ENCODE peak calls at places on chromosomes 11 and 22, in eight cellular contexts. P is MM.1S, Q is HCT116, U is PC-3, G is SK-N-SH, H is GM23338, Y is GM23248, R is hepatocyte. B is an unnamed sample.

GRCh38 chr22:22243033-22243680 is 1.4 kb upstream of the VPREB1 start:
- DNase-seq in P (no peak), Q (no peak), U (no peak), G (no peak), H (no peak), Y (no peak), R (no peak), B (no peak)

GRCh38 chr11:83156150-83156995 is 558 bp upstream of the PCF11 start:
- DNase-seq in P (peak), Q (peak), U (peak), G (peak), H (peak), Y (peak), R (peak), B (peak)

GRCh38 chr22:19291218-19291579 is 320 bp downstream of the CLTCL1 start:
- DNase-seq in P (no peak), Q (no peak), U (no peak), G (peak), H (peak), Y (peak), R (peak), B (peak)

GRCh38 chr22:31049815-31050420 is 31.2 kb upstream of the SMTN start:
- DNase-seq in P (no peak), Q (no peak), U (no peak), G (no peak), H (no peak), Y (no peak), R (no peak), B (no peak)

GRCh38 chr22:50729391-50730012 is 8.5 kb upstream of the ACR start:
- DNase-seq in P (peak), Q (no peak), U (no peak), G (no peak), H (peak), Y (no peak), R (no peak), B (no peak)

GRCh38 chr11:105357764-105358163 is 218.2 kb upstream of the CARD18 start:
- DNase-seq in P (no peak), Q (no peak), U (peak), G (no peak), H (no peak), Y (peak), R (peak), B (no peak)

GRCh38 chr11:122242731-122243130 is 126.7 kb upstream of the BLID start:
- DNase-seq in P (no peak), Q (no peak), U (no peak), G (no peak), H (no peak), Y (no peak), R (no peak), B (no peak)

GRCh38 chr11:44964526-44965209 is 14.0 kb upstream of the TP53I11 start:
- DNase-seq in P (no peak), Q (no peak), U (no peak), G (no peak), H (peak), Y (no peak), R (no peak), B (peak)

GRCh38 chr22:28936200-28936599 is 52.8 kb downstream of the ZNRF3 start:
- DNase-seq in P (no peak), Q (no peak), U (no peak), G (no peak), H (no peak), Y (no peak), R (no peak), B (no peak)

GRCh38 chr22:44163536-44163935 is 17.2 kb upstream of the PARVG start:
- DNase-seq in P (no peak), Q (no peak), U (no peak), G (no peak), H (no peak), Y (no peak), R (no peak), B (no peak)

GRCh38 chr22:19691721-19692341 is 22.5 kb upstream of the SEPTIN5 start:
- DNase-seq in P (no peak), Q (peak), U (peak), G (no peak), H (peak), Y (peak), R (peak), B (peak)

GRCh38 chr11:101061606-101062005 is 68.0 kb downstream of the PGR start:
- DNase-seq in P (no peak), Q (no peak), U (no peak), G (no peak), H (no peak), Y (no peak), R (no peak), B (no peak)

GRCh38 chr11:73783483-73784020 is 4.1 kb upstream of the MRPL48 start:
- DNase-seq in P (no peak), Q (no peak), U (no peak), G (no peak), H (no peak), Y (no peak), R (no peak), B (no peak)

GRCh38 chr11:64357446-64357845 is 1.5 kb upstream of the RPS6KA4 start:
- DNase-seq in P (no peak), Q (no peak), U (no peak), G (peak), H (no peak), Y (no peak), R (no peak), B (no peak)

GRCh38 chr11:64353101-64353738 is 5.7 kb upstream of the RPS6KA4 start:
- DNase-seq in P (no peak), Q (no peak), U (no peak), G (no peak), H (no peak), Y (no peak), R (peak), B (no peak)

GRCh38 chr11:64353761-64354506 is 5.0 kb upstream of the RPS6KA4 start:
- DNase-seq in P (no peak), Q (no peak), U (no peak), G (peak), H (no peak), Y (no peak), R (peak), B (no peak)

GRCh38 chr11:64356498-64357411 is 2.2 kb upstream of the RPS6KA4 start:
- DNase-seq in P (no peak), Q (peak), U (peak), G (peak), H (peak), Y (peak), R (peak), B (peak)

GRCh38 chr11:64355078-64355940 is 3.7 kb upstream of the RPS6KA4 start:
- DNase-seq in P (no peak), Q (peak), U (peak), G (peak), H (peak), Y (peak), R (peak), B (peak)
- TF ChIP-seq EZH2phosphoT487 in P (no peak), Q (no peak), U (no peak), G (no peak), H (no peak), Y (no peak), R (no peak), B (no peak)

GRCh38 chr11:32328392-32328791 is 106.9 kb downstream of the WT1 start:
- DNase-seq in P (no peak), Q (no peak), U (no peak), G (no peak), H (no peak), Y (no peak), R (no peak), B (no peak)
- TF ChIP-seq EZH2phosphoT487 in P (no peak), Q (no peak), U (no peak), G (no peak), H (no peak), Y (no peak), R (no peak), B (no peak)

DNA sequence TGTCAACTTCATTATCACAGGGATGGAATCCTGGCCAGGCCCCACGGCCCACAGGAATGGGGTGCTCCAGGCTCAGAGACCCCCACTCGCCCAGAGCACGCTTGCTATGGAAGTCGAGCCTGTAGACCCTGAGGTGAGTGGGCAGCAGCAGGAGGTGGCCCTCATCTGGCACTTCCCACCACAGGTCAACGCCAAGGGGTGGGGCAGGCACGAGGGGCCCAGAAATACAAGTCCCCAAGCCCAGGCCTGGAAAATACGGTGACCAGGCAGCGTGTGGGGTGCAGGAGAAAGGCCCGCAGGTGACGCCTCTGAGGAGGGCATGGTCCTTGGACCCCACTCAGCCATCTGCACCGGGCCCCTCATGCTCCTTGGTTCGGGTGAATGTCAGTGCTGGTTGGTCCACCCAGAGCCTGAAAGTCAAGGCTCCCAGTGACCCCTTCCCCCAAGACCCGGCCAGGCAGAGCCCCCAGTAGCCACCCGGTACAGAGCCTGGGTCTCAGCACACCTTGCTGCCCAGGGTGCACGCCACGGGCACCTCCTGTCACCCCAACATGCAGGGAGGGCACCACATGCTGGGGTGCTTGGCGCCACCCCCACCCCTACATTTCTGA is 2.4 kb downstream of the MOB2 start:
- DNase-seq in P (no peak), Q (no peak), U (no peak), G (no peak), H (no peak), Y (no peak), R (no peak), B (no peak)
- TF ChIP-seq EZH2phosphoT487 in P (no peak), Q (no peak), U (no peak), G (no peak), H (no peak), Y (no peak), R (no peak), B (no peak)

GRCh38 chr11:20387262-20388095 is at the start of gene PRMT3:
- DNase-seq in P (peak), Q (peak), U (peak), G (peak), H (peak), Y (peak), R (peak), B (peak)

GRCh38 chr11:20388096-20389055 is 860 bp downstream of the PRMT3 start:
- DNase-seq in P (peak), Q (no peak), U (peak), G (no peak), H (no peak), Y (peak), R (no peak), B (no peak)
- TF ChIP-seq EZH2phosphoT487 in P (no peak), Q (no peak), U (no peak), G (no peak), H (no peak), Y (no peak), R (no peak), B (no peak)

GRCh38 chr22:42228480-42228879 is 42.0 kb downstream of the TCF20 start:
- DNase-seq in P (no peak), Q (no peak), U (no peak), G (no peak), H (no peak), Y (no peak), R (no peak), B (no peak)
- TF ChIP-seq EZH2phosphoT487 in P (no peak), Q (no peak), U (no peak), G (no peak), H (no peak), Y (no peak), R (no peak), B (no peak)

GRCh38 chr11:77487790-77488189 is 13.9 kb upstream of the PAK1 start:
- DNase-seq in P (no peak), Q (no peak), U (no peak), G (no peak), H (no peak), Y (no peak), R (no peak), B (no peak)
- TF ChIP-seq EZH2phosphoT487 in P (no peak), Q (no peak), U (no peak), G (no peak), H (no peak), Y (no peak), R (no peak), B (no peak)

DNA sequence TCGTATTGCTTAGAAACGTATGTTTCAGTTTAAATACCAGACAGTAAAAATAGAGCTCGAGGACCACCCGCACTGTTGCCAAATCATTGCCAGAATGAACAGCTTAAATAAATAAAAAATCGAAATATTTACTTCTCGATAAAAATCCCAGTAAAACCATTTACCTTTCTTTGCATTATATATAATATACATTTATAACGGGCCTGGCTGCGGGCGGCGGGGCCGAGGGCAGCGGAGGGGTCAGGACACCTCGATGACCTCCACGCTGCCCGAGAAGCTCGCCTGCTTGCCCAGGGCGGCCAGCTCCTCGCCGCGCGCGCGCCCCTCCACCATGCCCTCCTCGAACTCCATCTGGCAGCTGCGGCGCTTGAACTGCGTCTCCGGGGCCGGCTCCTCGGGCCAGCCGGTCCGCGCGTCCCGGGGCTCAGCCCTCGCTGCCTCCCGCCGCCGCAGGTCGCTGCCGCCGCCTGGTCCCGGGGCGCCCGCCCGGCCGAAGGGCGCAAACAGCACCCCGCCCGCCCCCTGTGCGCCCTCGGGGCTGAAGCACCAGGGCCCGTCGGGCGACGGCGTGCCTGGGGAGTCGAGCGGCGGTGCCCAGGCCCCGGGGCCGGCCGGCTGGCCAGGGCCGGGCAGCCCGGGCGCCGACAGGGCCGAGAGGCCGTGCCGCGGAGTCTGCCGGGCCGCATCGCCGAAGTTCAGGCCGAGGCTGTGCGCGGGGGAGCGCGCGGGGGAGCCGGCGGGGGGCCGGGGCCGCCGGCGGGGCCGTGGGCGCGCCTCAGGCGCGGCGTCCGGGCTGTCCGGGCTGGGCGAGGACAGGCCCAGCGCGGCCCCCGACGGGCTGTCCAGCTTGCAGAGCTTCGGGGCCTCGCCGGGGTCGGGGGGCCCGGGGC is 15.5 kb downstream of the DUSP8 start:
- DNase-seq in P (no peak), Q (no peak), U (no peak), G (no peak), H (peak), Y (no peak), R (no peak), B (no peak)
- TF ChIP-seq EZH2phosphoT487 in P (no peak), Q (no peak), U (no peak), G (no peak), H (no peak), Y (no peak), R (no peak), B (peak)

DNA sequence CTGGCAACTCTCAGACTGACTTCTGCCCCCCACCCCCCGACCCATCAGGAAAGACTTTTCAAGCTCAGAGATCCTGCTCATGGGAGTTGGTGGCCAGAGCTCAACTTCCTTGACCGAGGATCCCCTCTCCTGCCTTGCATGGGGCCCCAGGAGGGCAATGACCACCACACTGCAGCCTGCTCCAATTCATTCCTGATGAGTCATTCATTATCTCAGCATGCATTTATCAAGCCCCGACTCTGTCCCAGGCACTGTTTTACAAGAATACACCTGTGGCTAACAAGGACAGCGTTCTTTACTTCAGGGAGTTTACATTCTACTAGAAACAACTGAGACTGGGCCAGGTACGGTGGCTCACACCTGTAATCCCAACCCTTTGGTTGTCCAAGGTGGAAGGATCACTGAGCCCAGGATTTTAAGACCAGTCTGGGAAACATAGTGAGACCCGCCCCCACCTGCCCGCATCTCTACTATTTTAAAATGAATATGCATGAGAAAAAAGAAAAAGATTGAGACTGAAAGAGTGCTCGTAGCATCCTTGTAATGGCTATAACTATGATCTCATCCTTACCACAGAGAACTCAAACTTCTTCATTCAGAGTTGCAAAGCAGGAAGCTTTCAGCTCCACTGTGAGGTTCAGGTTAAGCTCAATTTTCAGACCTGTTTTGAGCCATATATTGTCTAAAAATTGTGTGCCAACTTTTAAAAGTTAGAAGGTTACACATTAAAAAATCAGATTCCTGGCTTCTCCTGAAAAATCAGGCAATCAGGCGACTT is 60.4 kb downstream of the FEZ1 start:
- DNase-seq in P (no peak), Q (no peak), U (no peak), G (no peak), H (no peak), Y (peak), R (no peak), B (no peak)
- TF ChIP-seq EZH2phosphoT487 in P (no peak), Q (no peak), U (no peak), G (no peak), H (no peak), Y (no peak), R (no peak), B (no peak)

B was measured in neural progenitor cell.